ENCODE peak calls at places on chromosomes 13 and 19, in seven cellular contexts. V is RWPE1, O is NCI-H2081, L is DND-41, I is hippocampal formation, S is NCI-H2107, E is M059J. R is an unnamed sample.

GRCh38 chr19:31572671-31573298 is 223.5 kb upstream of the TSHZ3 start:
- DNase-seq in S (no peak), O (no peak), V (no peak), I (no peak), E (no peak), L (no peak), R (no peak)

GRCh38 chr13:33910267-33910666 is 92.3 kb downstream of the RFC3 start:
- DNase-seq in S (no peak), V (no peak), L (no peak), O (no peak), E (no peak), I (no peak), R (no peak)

GRCh38 chr13:113623491-113624234 is 34.3 kb downstream of the ATP4B start:
- DNase-seq in L (no peak), V (no peak), O (no peak), E (no peak), S (no peak), I (no peak), R (no peak)

GRCh38 chr13:40579535-40579934 is 86.9 kb downstream of the FOXO1 start:
- DNase-seq in V (no peak), O (peak; percentile 9), E (no peak), S (no peak), I (no peak), L (no peak), R (no peak)

GRCh38 chr13:23022667-23023066 is 158.1 kb upstream of the SGCG start:
- DNase-seq in E (no peak), S (no peak), O (no peak), V (no peak), I (no peak), L (no peak), R (no peak)

GRCh38 chr13:40403509-40404241 is 262.8 kb downstream of the FOXO1 start:
- DNase-seq in I (no peak), O (no peak), S (no peak), V (no peak), E (no peak), L (no peak), R (no peak)

GRCh38 chr13:20191311-20191901 is 1.3 kb downstream of the GJB2 start:
- DNase-seq in I (no peak), L (no peak), V (no peak), E (no peak), S (no peak), O (no peak), R (peak; percentile 16)

GRCh38 chr19:49614096-49614857 is 23.3 kb downstream of the PRR12 start:
- DNase-seq in I (no peak), L (no peak), E (peak; percentile 94), S (no peak), V (peak; percentile 38), O (no peak), R (peak; percentile 50)

GRCh38 chr19:19562665-19563347 is 24.7 kb downstream of the CILP2 start:
- DNase-seq in O (no peak), S (no peak), V (no peak), E (no peak), I (no peak), L (no peak), R (no peak)

GRCh38 chr13:111508164-111508870 is 187.9 kb downstream of the TEX29 start:
- DNase-seq in I (no peak), S (no peak), O (no peak), V (no peak), E (no peak), L (no peak), R (peak; percentile 29)

GRCh38 chr13:111383591-111384440 is 63.4 kb downstream of the TEX29 start:
- DNase-seq in O (no peak), E (no peak), V (no peak), L (no peak), S (no peak), I (no peak), R (no peak)

GRCh38 chr19:42074513-42075363 is 1.2 kb upstream of the ZNF574 start:
- DNase-seq in O (no peak), L (peak; percentile 25), I (no peak), E (no peak), S (no peak), V (peak; percentile 40), R (peak; percentile 39)

GRCh38 chr13:112465251-112466131 is 89.3 kb downstream of the SPACA7 start:
- DNase-seq in E (no peak), S (no peak), L (no peak), I (no peak), O (no peak), V (no peak), R (no peak)

GRCh38 chr13:26300140-26300539 is 46.2 kb downstream of the CDK8 start:
- DNase-seq in L (no peak), V (peak; percentile 12), S (no peak), O (no peak), I (no peak), E (peak; percentile 70), R (no peak)

GRCh38 chr13:96299235-96299634 is 209.3 kb downstream of the HS6ST3 start:
- DNase-seq in E (no peak), O (no peak), S (no peak), V (no peak), L (no peak), I (no peak), R (no peak)

GRCh38 chr19:45547965-45548609 is 36.5 kb downstream of the OPA3 start:
- DNase-seq in L (no peak), V (peak; percentile 94), E (peak; percentile 96), S (no peak), O (peak; percentile 5), I (no peak), R (peak; percentile 90)

GRCh38 chr13:37270206-37271001 is 164.9 kb upstream of the CSNK1A1L start:
- DNase-seq in I (no peak), V (no peak), O (no peak), E (no peak), S (no peak), L (no peak), R (no peak)

GRCh38 chr13:110407531-110407930 is 100.4 kb downstream of the COL4A2 start:
- DNase-seq in O (no peak), V (no peak), S (no peak), E (no peak), I (no peak), L (no peak), R (no peak)

GRCh38 chr19:30314056-30314804 is 58.0 kb upstream of the ZNF536 start:
- DNase-seq in E (no peak), L (no peak), O (no peak), V (no peak), S (no peak), I (no peak), R (no peak)

GRCh38 chr13:50598338-50598737 is 245.2 kb downstream of the DLEU7 start:
- DNase-seq in E (no peak), O (no peak), S (no peak), I (no peak), V (no peak), L (no peak), R (no peak)

R was measured in PC-9.